ENCODE peak calls at places on chromosomes 5 and 9, in seven cellular contexts. Y is effector memory CD4-positive, alpha-beta T cell; P is stimulated activated CD4-positive, alpha-beta T cell treated with anti-CD3 and anti-CD28 coated beads, Interleukin-2, amount 100 ng/mL, for 24 hours; D is skeletal muscle cell; I is NCI-H2227 treated with DMSO at 0.1 percent for 48 hours; J is CD8-positive, alpha-beta T cell; C is BE2C. H is an unnamed sample.

GRCh38 chr5:131589510-131590348 is 45.3 kb downstream of the RAPGEF6 start:
- DNase-seq in Y (no peak), P (no peak), D (peak), I (peak), J (peak), C (peak), H (no peak)

GRCh38 chr5:143376911-143377838 is 26.3 kb downstream of the NR3C1 start:
- DNase-seq in Y (no peak), P (no peak), D (no peak), I (no peak), J (no peak), C (no peak), H (no peak)

GRCh38 chr5:150782850-150783249 is 4.3 kb downstream of the SMIM3 start:
- DNase-seq in Y (no peak), P (no peak), D (no peak), I (no peak), J (no peak), C (no peak), H (no peak)

GRCh38 chr9:78365979-78366697 is 69.2 kb downstream of the PSAT1 start:
- DNase-seq in Y (no peak), P (no peak), D (no peak), I (peak), J (no peak), C (no peak), H (no peak)

GRCh38 chr9:92728831-92729734 is 35.5 kb downstream of the BICD2 start:
- DNase-seq in Y (no peak), P (peak), D (no peak), I (peak), J (peak), C (peak), H (no peak)

GRCh38 chr5:6780802-6781391 is 67.7 kb downstream of the TENT4A start:
- DNase-seq in Y (no peak), P (no peak), D (no peak), I (no peak), J (no peak), C (peak), H (no peak)

GRCh38 chr9:134589748-134590147 is 51.9 kb upstream of the COL5A1 start:
- DNase-seq in Y (no peak), P (no peak), D (no peak), I (no peak), J (no peak), C (no peak), H (no peak)

GRCh38 chr9:32069969-32070368 is 314.5 kb upstream of the ACO1 start:
- DNase-seq in Y (no peak), P (no peak), D (no peak), I (no peak), J (no peak), C (no peak), H (no peak)

GRCh38 chr5:171954721-171955120 is 51.7 kb downstream of the FBXW11 start:
- DNase-seq in Y (no peak), P (no peak), D (no peak), I (no peak), J (no peak), C (no peak), H (no peak)

GRCh38 chr9:126398403-126399058 is 71.9 kb downstream of the MVB12B start:
- DNase-seq in Y (peak), P (peak), D (no peak), I (peak), J (peak), C (peak), H (peak)

GRCh38 chr9:35994959-35995358 is 37.0 kb upstream of the OR2S2 start:
- DNase-seq in Y (no peak), P (no peak), D (no peak), I (no peak), J (no peak), C (no peak), H (no peak)

GRCh38 chr5:132265336-132266030 is 8.0 kb downstream of the PDLIM4 start:
- DNase-seq in Y (no peak), P (peak), D (peak), I (no peak), J (peak), C (no peak), H (no peak)

GRCh38 chr9:115063058-115063850 is 54.7 kb downstream of the TNC start:
- DNase-seq in Y (no peak), P (no peak), D (peak), I (no peak), J (no peak), C (no peak), H (no peak)

GRCh38 chr9:116154334-116154975 is 864 bp downstream of the PAPPA start:
- DNase-seq in Y (no peak), P (no peak), D (no peak), I (no peak), J (no peak), C (peak), H (no peak)

GRCh38 chr9:82504620-82505019 is 516.0 kb downstream of the SPATA31D1 start:
- DNase-seq in Y (no peak), P (no peak), D (no peak), I (no peak), J (no peak), C (no peak), H (no peak)

GRCh38 chr5:39176740-39177628 is 42.4 kb downstream of the FYB1 start:
- DNase-seq in Y (peak), P (no peak), D (no peak), I (no peak), J (peak), C (no peak), H (peak)

GRCh38 chr9:91755761-91756638 is 194.0 kb downstream of the ROR2 start:
- DNase-seq in Y (no peak), P (no peak), D (no peak), I (no peak), J (no peak), C (no peak), H (no peak)

GRCh38 chr5:78640622-78641021 is 8.0 kb downstream of the LHFPL2 start:
- DNase-seq in Y (no peak), P (no peak), D (no peak), I (no peak), J (no peak), C (no peak), H (no peak)

GRCh38 chr5:102628449-102629175 is 126.5 kb upstream of the PAM start:
- DNase-seq in Y (no peak), P (no peak), D (no peak), I (no peak), J (no peak), C (no peak), H (no peak)

GRCh38 chr9:3698531-3698930 is 172.7 kb upstream of the RFX3 start:
- DNase-seq in Y (no peak), P (no peak), D (no peak), I (no peak), J (no peak), C (no peak), H (no peak)

H was measured in effector CD4-positive, alpha-beta T cell.